ENCODE peak calls at places on chromosomes 7 and 10, in eight cellular contexts. Z is EL; B is glutamatergic neuron; L is AG09319; Y is T-cell; Q is skeletal muscle cell; S is GM03348; U is CD4-positive, alpha-beta T cell. P is an unnamed sample.

GRCh38 chr7:134954197-134955082 is 31.9 kb upstream of the AGBL3 start:
- DNase-seq in Z (peak; percentile 41), B (no peak), L (no peak), Y (no peak), Q (no peak), S (peak; percentile 28), U (no peak), P (peak; percentile 25)

GRCh38 chr7:147861058-147861716 is 729.4 kb upstream of the C7orf33 start:
- DNase-seq in Z (peak; percentile 38), B (no peak), L (no peak), Y (no peak), Q (peak; percentile 7), S (peak; percentile 68), U (no peak), P (no peak)

GRCh38 chr7:66698652-66699205 is 41.8 kb upstream of the RABGEF1 start:
- DNase-seq in Z (no peak), B (no peak), L (no peak), Y (no peak), Q (no peak), S (no peak), U (no peak), P (no peak)

GRCh38 chr10:17768957-17769356 is 17.0 kb downstream of the TMEM236 start:
- DNase-seq in Z (peak; percentile 83), B (no peak), L (no peak), Y (no peak), Q (no peak), S (no peak), U (no peak), P (no peak)

GRCh38 chr10:96765406-96766240 is 45.3 kb upstream of the PIK3AP1 start:
- DNase-seq in Z (peak; percentile 72), B (peak; percentile 66), L (peak; percentile 19), Y (peak; percentile 60), Q (no peak), S (peak; percentile 87), U (peak; percentile 61), P (peak; percentile 73)

GRCh38 chr10:107085661-107086525 is 78.6 kb downstream of the SORCS1 start:
- DNase-seq in Z (no peak), B (no peak), L (no peak), Y (no peak), Q (no peak), S (no peak), U (no peak), P (no peak)

GRCh38 chr10:107647462-107647861 is 483.0 kb upstream of the SORCS1 start:
- DNase-seq in Z (no peak), B (no peak), L (no peak), Y (no peak), Q (no peak), S (no peak), U (no peak), P (no peak)

GRCh38 chr10:80324891-80325364 is 31.6 kb downstream of the DYDC1 start:
- DNase-seq in Z (no peak), B (no peak), L (no peak), Y (no peak), Q (no peak), S (no peak), U (no peak), P (no peak)

GRCh38 chr7:85184599-85185354 is 2.1 kb downstream of the SEMA3D start:
- DNase-seq in Z (peak; percentile 70), B (peak; percentile 72), L (no peak), Y (no peak), Q (no peak), S (peak; percentile 61), U (no peak), P (no peak)

P was measured in immature natural killer cell.